ENCODE peak calls at places on chromosome 7, in ten cellular contexts. O is left ventricle myocardium inferior; U is brain microvascular endothelial cell; Y is mesendoderm; P is foreskin fibroblast; W is CD8-positive, alpha-beta T cell; Q is heart right ventricle; Z is aorta; H is cardiac fibroblast; V is IMR-90. X is an unnamed sample.

GRCh38 chr7:138848056-138848975 is 50.3 kb upstream of the ATP6V0A4 start:
- DNase-seq in O (no peak), U (no peak), Y (no peak), P (no peak), W (no peak), Q (no peak), Z (no peak), H (peak; percentile 20), V (peak; percentile 57), X (no peak)

GRCh38 chr7:131039836-131040235 is 287.8 kb upstream of the MKLN1 start:
- DNase-seq in O (no peak), U (no peak), Y (no peak), P (no peak), W (no peak), Q (no peak), Z (no peak), H (no peak), V (no peak), X (no peak)

GRCh38 chr7:83410989-83411591 is 237.8 kb downstream of the SEMA3E start:
- DNase-seq in O (no peak), U (peak; percentile 16), Y (peak; percentile 58), P (peak; percentile 35), W (no peak), Q (no peak), Z (no peak), H (peak; percentile 77), V (peak; percentile 61), X (peak; percentile 66)

GRCh38 chr7:123460616-123461015 is 73.8 kb downstream of the IQUB start:
- DNase-seq in O (no peak), U (peak; percentile 94), Y (peak; percentile 19), P (no peak), W (no peak), Q (no peak), Z (no peak), H (peak; percentile 87), V (peak; percentile 16), X (no peak)

GRCh38 chr7:158000160-158000559 is 587.5 kb downstream of the PTPRN2 start:
- DNase-seq in O (no peak), U (no peak), Y (peak; percentile 23), P (no peak), W (no peak), Q (no peak), Z (no peak), H (no peak), V (no peak), X (no peak)

GRCh38 chr7:42964849-42965805 is 33.0 kb downstream of the MRPL32 start:
- DNase-seq in O (peak; percentile 22), U (no peak), Y (peak; percentile 96), P (no peak), W (no peak), Q (no peak), Z (no peak), H (peak; percentile 65), V (no peak), X (peak; percentile 17)

GRCh38 chr7:39252916-39253315 is 275.2 kb downstream of the POU6F2 start:
- DNase-seq in O (no peak), U (peak; percentile 22), Y (peak; percentile 92), P (no peak), W (no peak), Q (no peak), Z (no peak), H (no peak), V (peak; percentile 4), X (no peak)

GRCh38 chr7:5429857-5430611 is 6.4 kb upstream of the TNRC18 start:
- DNase-seq in O (peak; percentile 56), U (no peak), Y (peak; percentile 48), P (peak; percentile 62), W (no peak), Q (peak; percentile 49), Z (no peak), H (peak; percentile 64), V (peak; percentile 30), X (no peak)

GRCh38 chr7:127620406-127621233 is 2.7 kb upstream of the PAX4 start:
- DNase-seq in O (no peak), U (no peak), Y (peak; percentile 81), P (no peak), W (no peak), Q (no peak), Z (no peak), H (no peak), V (no peak), X (no peak)

GRCh38 chr7:36763084-36763807 is 39.0 kb upstream of the AOAH start:
- DNase-seq in O (no peak), U (no peak), Y (peak; percentile 48), P (no peak), W (no peak), Q (no peak), Z (no peak), H (no peak), V (peak; percentile 31), X (no peak)

GRCh38 chr7:99143853-99144672 is at the start of gene SMURF1:
- DNase-seq in O (peak; percentile 72), U (no peak), Y (peak; percentile 60), P (peak; percentile 62), W (peak; percentile 41), Q (peak; percentile 78), Z (peak; percentile 81), H (peak; percentile 70), V (peak; percentile 47), X (peak; percentile 85)

GRCh38 chr7:27124979-27125689 is 5.4 kb downstream of the HOXA4 start:
- DNase-seq in O (no peak), U (no peak), Y (no peak), P (no peak), W (no peak), Q (no peak), Z (no peak), H (no peak), V (no peak), X (no peak)

GRCh38 chr7:27122075-27122910 is 8.3 kb downstream of the HOXA4 start:
- DNase-seq in O (no peak), U (no peak), Y (no peak), P (no peak), W (no peak), Q (no peak), Z (peak; percentile 56), H (no peak), V (peak; percentile 41), X (no peak)

GRCh38 chr7:27123021-27123476 is 7.5 kb downstream of the HOXA4 start:
- DNase-seq in O (no peak), U (no peak), Y (peak; percentile 37), P (no peak), W (no peak), Q (no peak), Z (no peak), H (no peak), V (peak; percentile 67), X (no peak)

GRCh38 chr7:27124096-27124978 is 6.2 kb downstream of the HOXA4 start:
- DNase-seq in O (no peak), U (no peak), Y (no peak), P (peak; percentile 60), W (no peak), Q (no peak), Z (peak; percentile 76), H (no peak), V (peak; percentile 97), X (no peak)

GRCh38 chr7:27123477-27124053 is 7.0 kb downstream of the HOXA4 start:
- DNase-seq in O (no peak), U (no peak), Y (no peak), P (no peak), W (no peak), Q (no peak), Z (no peak), H (no peak), V (no peak), X (no peak)
- H3K4me3 ChIP-seq in O (no peak overlapping the region), U (peak overlapping the region; percentile 12), Y (no peak overlapping the region), P (no peak overlapping the region), W (no peak overlapping the region), Q (no peak overlapping the region), Z (no peak overlapping the region), H (no peak overlapping the region), V (peak overlapping the region; percentile 48), X (no peak overlapping the region)

GRCh38 chr7:27199820-27200760 is at the start of gene HOXA13:
- DNase-seq in O (no peak), U (no peak), Y (no peak), P (peak; percentile 82), W (no peak), Q (no peak), Z (no peak), H (no peak), V (no peak), X (no peak)
- H3K4me3 ChIP-seq in O (peak within 1 kb of the TSS; percentile 51), U (no peak within 1 kb of the TSS), Y (no peak within 1 kb of the TSS), P (peak within 1 kb of the TSS; percentile 93), W (peak within 1 kb of the TSS; percentile 39), Q (peak within 1 kb of the TSS; percentile 44), Z (peak within 1 kb of the TSS; percentile 36), H (peak within 1 kb of the TSS; percentile 22), V (no peak within 1 kb of the TSS), X (peak within 1 kb of the TSS; percentile 34)

GRCh38 chr7:25854608-25855497 is 297.1 kb upstream of the NFE2L3 start:
- DNase-seq in O (no peak), U (peak; percentile 99), Y (peak; percentile 100), P (peak; percentile 98), W (no peak), Q (no peak), Z (peak; percentile 62), H (peak; percentile 88), V (peak; percentile 100), X (peak; percentile 70)
- H3K4me3 ChIP-seq in O (no peak overlapping the region), U (peak overlapping the region; percentile 24), Y (no peak overlapping the region), P (peak overlapping the region; percentile 1), W (no peak overlapping the region), Q (no peak overlapping the region), Z (no peak overlapping the region), H (no peak overlapping the region), V (no peak overlapping the region), X (no peak overlapping the region)

GRCh38 chr7:141671705-141672496 is 30.1 kb downstream of the DENND11 start:
- DNase-seq in O (no peak), U (no peak), Y (no peak), P (peak; percentile 9), W (no peak), Q (no peak), Z (no peak), H (no peak), V (no peak), X (no peak)

GRCh38 chr7:141674201-141674671 is 27.7 kb downstream of the DENND11 start:
- DNase-seq in O (no peak), U (peak; percentile 48), Y (peak; percentile 84), P (no peak), W (no peak), Q (no peak), Z (no peak), H (peak; percentile 57), V (no peak), X (no peak)

GRCh38 chr7:141675431-141676210 is 26.3 kb downstream of the DENND11 start:
- DNase-seq in O (no peak), U (no peak), Y (no peak), P (no peak), W (no peak), Q (no peak), Z (no peak), H (no peak), V (no peak), X (no peak)

GRCh38 chr7:141676618-141677017 is 25.3 kb downstream of the DENND11 start:
- DNase-seq in O (no peak), U (no peak), Y (no peak), P (no peak), W (no peak), Q (no peak), Z (no peak), H (peak; percentile 26), V (no peak), X (no peak)

DNA sequence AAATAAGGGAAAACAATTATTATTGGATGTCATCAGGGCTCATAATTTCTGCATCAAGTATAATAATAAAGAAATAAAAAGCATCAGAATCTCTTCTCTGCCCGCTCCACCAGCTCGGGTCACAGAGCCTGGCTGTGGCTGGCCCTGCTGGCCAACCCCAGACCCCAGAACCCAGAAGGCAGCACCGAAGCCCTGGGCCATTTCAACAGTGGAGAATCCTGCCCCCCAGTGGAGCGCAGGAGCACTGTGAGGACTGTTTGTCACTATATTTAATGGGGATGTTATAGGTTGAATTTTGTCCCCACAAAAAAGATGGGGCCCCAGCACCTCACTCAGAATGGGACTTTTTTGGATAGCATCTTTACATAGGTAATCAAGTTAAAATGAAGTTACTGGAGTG is 27.3 kb downstream of the DENND11 start:
- DNase-seq in O (no peak), U (no peak), Y (peak; percentile 75), P (no peak), W (no peak), Q (no peak), Z (no peak), H (no peak), V (no peak), X (no peak)
- H3K4me3 ChIP-seq in O (no peak overlapping the region), U (no peak overlapping the region), Y (no peak overlapping the region), P (no peak overlapping the region), W (no peak overlapping the region), Q (no peak overlapping the region), Z (no peak overlapping the region), H (no peak overlapping the region), V (no peak overlapping the region), X (no peak overlapping the region)